ENCODE peak calls at places on chromosomes 12 and 14, in five cellular contexts. One of them, this sample, is unnamed. For H3K79me1, the result is how much of the 10 kb centered on the place peaks cover.

GRCh38 chr14:89401241-89401640 is 15.8 kb downstream of the FOXN3 start:
- DNase-seq in IMR-90: no peak
- DNase-seq in mesendoderm: no peak
- DNase-seq in H1: no peak
- DNase-seq in H9: no peak
- DNase-seq in this sample: no peak

GRCh38 chr14:64423987-64424386 is 35.8 kb downstream of the MTHFD1 start:
- DNase-seq in IMR-90: peak
- DNase-seq in mesendoderm: no peak
- DNase-seq in H1: no peak
- DNase-seq in H9: no peak
- DNase-seq in this sample: no peak

GRCh38 chr14:65370890-65371289 is 41.6 kb upstream of the FUT8 start:
- DNase-seq in IMR-90: no peak
- DNase-seq in mesendoderm: no peak
- DNase-seq in H1: no peak
- DNase-seq in H9: no peak
- DNase-seq in this sample: no peak

GRCh38 chr14:92209141-92209540 is 87.4 kb downstream of the CPSF2 start:
- DNase-seq in IMR-90: no peak
- DNase-seq in mesendoderm: no peak
- DNase-seq in H1: no peak
- DNase-seq in H9: no peak
- DNase-seq in this sample: no peak

GRCh38 chr12:51721281-51721940 is 127.1 kb downstream of the FIGNL2 start:
- DNase-seq in IMR-90: peak
- DNase-seq in mesendoderm: peak
- DNase-seq in H1: peak
- DNase-seq in H9: peak
- DNase-seq in this sample: peak

GRCh38 chr12:27431185-27431584 is 15.4 kb upstream of the SMCO2 start:
- DNase-seq in IMR-90: no peak
- DNase-seq in mesendoderm: no peak
- DNase-seq in H1: no peak
- DNase-seq in H9: no peak
- DNase-seq in this sample: no peak

GRCh38 chr14:93200553-93200952 is 6.3 kb downstream of the GON7 start:
- DNase-seq in IMR-90: no peak
- DNase-seq in mesendoderm: no peak
- DNase-seq in H1: no peak
- DNase-seq in H9: no peak
- DNase-seq in this sample: no peak

GRCh38 chr14:37597538-37598084 is 2.2 kb downstream of the TTC6 start:
- DNase-seq in IMR-90: no peak
- DNase-seq in mesendoderm: peak
- DNase-seq in H1: no peak
- DNase-seq in H9: peak
- DNase-seq in this sample: peak

GRCh38 chr12:64452559-64453329 is 824 bp downstream of the TBK1 start:
- DNase-seq in IMR-90: peak
- DNase-seq in mesendoderm: peak
- DNase-seq in H1: no peak
- DNase-seq in H9: no peak
- DNase-seq in this sample: peak

GRCh38 chr12:131313635-131314034 is 359.9 kb downstream of the ADGRD1 start:
- DNase-seq in IMR-90: no peak
- DNase-seq in mesendoderm: no peak
- DNase-seq in H1: no peak
- DNase-seq in H9: no peak
- DNase-seq in this sample: no peak

GRCh38 chr12:57226588-57227314 is 2.8 kb upstream of the SHMT2 start:
- DNase-seq in IMR-90: no peak
- DNase-seq in mesendoderm: peak
- DNase-seq in H1: no peak
- DNase-seq in H9: peak
- DNase-seq in this sample: no peak

GRCh38 chr14:96114002-96114401 is 74.8 kb downstream of the C14orf132 start:
- DNase-seq in IMR-90: no peak
- DNase-seq in mesendoderm: peak
- DNase-seq in H1: no peak
- DNase-seq in H9: no peak
- DNase-seq in this sample: no peak

GRCh38 chr12:97556201-97556824 is 93.7 kb downstream of the RMST start:
- DNase-seq in IMR-90: no peak
- DNase-seq in mesendoderm: peak
- DNase-seq in H1: no peak
- DNase-seq in H9: no peak
- DNase-seq in this sample: peak

GRCh38 chr12:113135178-113136127 is at the start of gene RASAL1:
- DNase-seq in IMR-90: no peak
- DNase-seq in mesendoderm: peak
- DNase-seq in H1: peak
- DNase-seq in H9: peak
- DNase-seq in this sample: no peak

GRCh38 chr12:2339022-2339431 is 286.2 kb downstream of the CACNA1C start:
- DNase-seq in IMR-90: peak
- DNase-seq in mesendoderm: no peak
- DNase-seq in H1: no peak
- DNase-seq in H9: no peak
- DNase-seq in this sample: peak

GRCh38 chr14:68109132-68109531 is 289.6 kb downstream of the RAD51B start:
- DNase-seq in IMR-90: peak
- DNase-seq in mesendoderm: peak
- DNase-seq in H1: no peak
- DNase-seq in H9: no peak
- DNase-seq in this sample: peak

GRCh38 chr14:30115756-30116155 is 188.1 kb upstream of the PRKD1 start:
- DNase-seq in IMR-90: no peak
- DNase-seq in mesendoderm: peak
- DNase-seq in H1: no peak
- DNase-seq in H9: no peak
- DNase-seq in this sample: no peak

GRCh38 chr12:8956772-8957171 is 7.3 kb upstream of the M6PR start:
- DNase-seq in IMR-90: no peak
- DNase-seq in mesendoderm: no peak
- DNase-seq in H1: no peak
- DNase-seq in H9: peak
- DNase-seq in this sample: no peak
- H3K79me1 ChIP-seq in IMR-90: under half
- H3K79me1 ChIP-seq in mesendoderm: under half
- H3K79me1 ChIP-seq in H1: under half
- H3K79me1 ChIP-seq in H9: under half
- H3K79me1 ChIP-seq in this sample: under half

GRCh38 chr14:32618991-32619390 is 289.9 kb downstream of the AKAP6 start:
- DNase-seq in IMR-90: no peak
- DNase-seq in mesendoderm: no peak
- DNase-seq in H1: no peak
- DNase-seq in H9: no peak
- DNase-seq in this sample: no peak

GRCh38 chr14:32620724-32621123 is 291.6 kb downstream of the AKAP6 start:
- DNase-seq in IMR-90: peak
- DNase-seq in mesendoderm: no peak
- DNase-seq in H1: no peak
- DNase-seq in H9: no peak
- DNase-seq in this sample: no peak

GRCh38 chr14:32622742-32623141 is 293.6 kb downstream of the AKAP6 start:
- DNase-seq in IMR-90: no peak
- DNase-seq in mesendoderm: no peak
- DNase-seq in H1: no peak
- DNase-seq in H9: no peak
- DNase-seq in this sample: no peak

GRCh38 chr14:32621585-32621984 is 292.5 kb downstream of the AKAP6 start:
- DNase-seq in IMR-90: no peak
- DNase-seq in mesendoderm: no peak
- DNase-seq in H1: no peak
- DNase-seq in H9: no peak
- DNase-seq in this sample: no peak

DNA sequence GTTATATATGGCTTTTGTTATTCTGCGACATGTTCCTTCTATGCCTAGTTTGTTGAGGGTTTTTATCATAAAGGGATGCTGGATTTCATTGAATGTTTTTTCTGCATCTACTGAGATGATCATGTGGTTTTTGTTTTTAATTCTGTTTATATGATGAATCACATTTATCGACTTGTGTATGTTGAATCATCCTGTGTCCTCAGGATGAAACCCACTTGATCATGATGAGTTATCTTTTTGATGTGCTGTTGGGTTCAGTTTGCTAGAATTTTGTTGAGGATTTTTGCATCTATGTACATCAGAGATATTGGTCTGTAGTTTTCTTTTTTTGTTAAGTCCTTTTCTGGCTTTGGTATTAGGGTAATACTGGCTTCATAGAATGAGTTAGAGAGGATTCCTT is 291.2 kb downstream of the AKAP6 start:
- DNase-seq in IMR-90: peak
- DNase-seq in mesendoderm: no peak
- DNase-seq in H1: no peak
- DNase-seq in H9: no peak
- DNase-seq in this sample: peak
- H3K27ac ChIP-seq in IMR-90: no peak
- H3K27ac ChIP-seq in mesendoderm: no peak
- H3K27ac ChIP-seq in H1: no peak
- H3K27ac ChIP-seq in H9: no peak
- H3K27ac ChIP-seq in this sample: no peak

DNA sequence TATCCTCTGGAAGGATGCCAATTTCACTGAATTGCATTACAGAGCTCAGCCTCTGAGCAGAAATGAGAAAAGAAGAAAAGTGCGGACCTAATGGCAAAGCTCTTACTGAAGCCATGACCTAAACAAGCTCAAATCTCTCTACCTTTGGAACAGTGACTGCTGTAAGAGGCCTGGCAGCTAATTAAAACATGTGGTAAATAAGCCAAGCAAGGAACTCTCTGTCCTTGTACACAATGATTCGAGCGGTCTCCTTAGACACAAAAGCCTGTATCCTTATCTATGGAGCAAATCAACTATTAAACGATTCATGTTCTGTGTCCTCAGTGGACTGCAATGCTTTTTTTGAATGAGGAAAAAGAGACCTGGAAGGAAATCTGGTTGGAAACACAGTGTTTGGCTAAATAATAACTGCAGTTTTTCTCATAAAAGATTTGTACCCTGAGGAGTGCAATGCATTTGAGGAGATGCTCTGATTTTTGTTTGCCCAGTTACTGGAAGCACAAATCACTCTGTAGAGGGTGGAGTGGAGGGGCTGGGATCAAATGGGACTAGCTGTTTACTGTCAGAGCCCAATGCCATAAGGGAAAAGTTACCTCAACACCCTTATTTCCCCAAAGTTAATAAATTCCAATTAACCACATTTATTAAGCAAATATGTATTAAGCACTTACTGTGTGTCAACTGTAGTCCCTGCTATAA is 113.8 kb downstream of the NDUFA12 start:
- DNase-seq in IMR-90: no peak
- DNase-seq in mesendoderm: no peak
- DNase-seq in H1: no peak
- DNase-seq in H9: no peak
- DNase-seq in this sample: no peak
- H3K79me1 ChIP-seq in IMR-90: under half
- H3K79me1 ChIP-seq in mesendoderm: under half
- H3K79me1 ChIP-seq in H1: under half
- H3K79me1 ChIP-seq in H9: under half
- H3K79me1 ChIP-seq in this sample: under half

DNA sequence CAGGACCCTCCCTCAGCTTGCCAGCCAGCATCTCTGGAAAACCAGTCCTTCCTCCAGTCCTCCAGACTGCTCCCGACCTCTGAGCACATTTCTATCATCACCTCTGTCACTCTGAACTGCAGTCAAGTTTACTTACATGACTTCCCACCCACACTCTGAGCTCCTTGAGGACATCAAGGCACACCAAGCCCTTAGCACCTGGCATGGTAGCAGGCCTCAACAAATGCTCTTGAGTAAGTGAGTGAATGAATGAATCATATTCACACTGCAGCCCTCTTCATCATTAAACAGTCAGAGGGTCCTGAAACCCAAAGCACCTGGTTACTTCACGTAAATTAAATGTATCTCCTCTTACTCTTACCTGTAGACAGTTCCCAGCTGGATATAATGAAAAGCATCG is 35.1 kb downstream of the NT5DC3 start:
- DNase-seq in IMR-90: no peak
- DNase-seq in mesendoderm: no peak
- DNase-seq in H1: no peak
- DNase-seq in H9: no peak
- DNase-seq in this sample: no peak
- H3K27ac ChIP-seq in IMR-90: peak
- H3K27ac ChIP-seq in mesendoderm: no peak
- H3K27ac ChIP-seq in H1: no peak
- H3K27ac ChIP-seq in H9: no peak
- H3K27ac ChIP-seq in this sample: peak

GRCh38 chr14:50039734-50040400 is 76.5 kb downstream of the VCPKMT start:
- DNase-seq in IMR-90: no peak
- DNase-seq in mesendoderm: peak
- DNase-seq in H1: no peak
- DNase-seq in H9: no peak
- DNase-seq in this sample: peak
- H3K79me1 ChIP-seq in IMR-90: under half
- H3K79me1 ChIP-seq in mesendoderm: under half
- H3K79me1 ChIP-seq in H1: under half
- H3K79me1 ChIP-seq in H9: under half
- H3K79me1 ChIP-seq in this sample: under half

GRCh38 chr12:124995200-124995961 is 1.9 kb downstream of the BRI3BP start:
- DNase-seq in IMR-90: no peak
- DNase-seq in mesendoderm: peak
- DNase-seq in H1: no peak
- DNase-seq in H9: no peak
- DNase-seq in this sample: no peak
- H3K27ac ChIP-seq in IMR-90: no peak
- H3K27ac ChIP-seq in mesendoderm: no peak
- H3K27ac ChIP-seq in H1: no peak
- H3K27ac ChIP-seq in H9: no peak
- H3K27ac ChIP-seq in this sample: no peak

DNA sequence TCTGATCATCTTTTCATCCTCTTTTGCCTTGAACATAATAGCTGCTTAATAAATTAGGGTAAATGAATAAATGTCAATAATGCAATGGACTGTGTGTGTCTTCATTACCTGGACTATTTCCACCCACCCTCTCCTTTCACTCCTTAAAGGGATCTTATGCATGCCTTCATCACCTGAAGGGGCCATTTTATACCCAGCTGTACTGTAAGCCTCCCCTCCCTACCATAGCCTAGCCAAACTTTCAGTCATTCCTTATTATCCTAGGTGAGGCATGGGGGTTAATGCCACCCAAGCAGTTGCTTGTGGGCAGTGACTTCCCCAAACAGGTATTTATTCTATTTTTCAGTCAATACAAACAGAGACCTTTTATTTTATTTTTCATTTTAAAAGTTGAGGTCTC is 127.8 kb upstream of the PARP11 start:
- DNase-seq in IMR-90: no peak
- DNase-seq in mesendoderm: no peak
- DNase-seq in H1: no peak
- DNase-seq in H9: no peak
- DNase-seq in this sample: no peak
- H3K79me1 ChIP-seq in IMR-90: under half
- H3K79me1 ChIP-seq in mesendoderm: under half
- H3K79me1 ChIP-seq in H1: under half
- H3K79me1 ChIP-seq in H9: under half
- H3K79me1 ChIP-seq in this sample: under half

This sample was measured in mesenchymal stem cell.